ENCODE peak calls at places on chromosomes 13 and 19, in six cellular contexts. R, J, L, O, P and F are unnamed samples.

GRCh38 chr19:5795382-5795919 is 4.5 kb upstream of the DUS3L start:
- DNase-seq in J (no peak), L (no peak), P (no peak), O (no peak), R (no peak), F (no peak)

GRCh38 chr13:33312150-33312908 is 26.8 kb upstream of the STARD13 start:
- DNase-seq in P (no peak), L (no peak), R (no peak), O (no peak), J (no peak), F (no peak)

GRCh38 chr13:47437411-47437810 is 540.6 kb upstream of the HTR2A start:
- DNase-seq in J (no peak), L (no peak), P (no peak), O (no peak), R (no peak), F (no peak)

GRCh38 chr19:17797397-17798201 is 2.7 kb downstream of the B3GNT3 start:
- DNase-seq in P (peak; percentile 92), R (no peak), O (no peak), L (no peak), J (no peak), F (no peak)

GRCh38 chr19:2983351-2984195 is 6.2 kb downstream of the TLE6 start:
- DNase-seq in L (no peak), P (peak; percentile 53), J (peak; percentile 98), O (no peak), R (peak; percentile 92), F (no peak)

GRCh38 chr19:39970674-39971379 is at the start of gene PSMC4:
- DNase-seq in R (peak; percentile 98), P (peak; percentile 99), O (peak; percentile 99), L (peak; percentile 95), J (peak; percentile 100), F (peak; percentile 98)

GRCh38 chr19:30791116-30791515 is 418.9 kb downstream of the ZNF536 start:
- DNase-seq in J (no peak), O (peak; percentile 54), P (no peak), R (no peak), L (no peak), F (no peak)

GRCh38 chr19:8004723-8005513 is 523 bp downstream of the ELAVL1 start:
- DNase-seq in J (no peak), L (no peak), P (no peak), O (no peak), R (no peak), F (no peak)

GRCh38 chr19:17739121-17739875 is 12.0 kb upstream of the FCHO1 start:
- DNase-seq in P (no peak), J (peak; percentile 100), R (no peak), L (no peak), O (no peak), F (no peak)

GRCh38 chr19:18414504-18415176 is 4.6 kb upstream of the SSBP4 start:
- DNase-seq in J (peak; percentile 57), P (no peak), O (no peak), L (no peak), R (peak; percentile 48), F (peak; percentile 58)

GRCh38 chr13:35159041-35159440 is 217.0 kb downstream of the NBEA start:
- DNase-seq in J (no peak), R (no peak), O (no peak), P (no peak), L (no peak), F (no peak)

GRCh38 chr13:26460652-26461051 is 96.8 kb upstream of the WASF3 start:
- DNase-seq in O (no peak), R (no peak), P (no peak), J (no peak), L (no peak), F (no peak)

GRCh38 chr13:86731987-86732386 is 932.8 kb upstream of the SLITRK6 start:
- DNase-seq in L (no peak), O (no peak), P (no peak), J (no peak), R (no peak), F (no peak)

GRCh38 chr19:3047307-3048189 is 14.7 kb downstream of the TLE5 start:
- DNase-seq in P (peak; percentile 37), L (no peak), R (no peak), J (peak; percentile 93), O (no peak), F (peak; percentile 42)

GRCh38 chr19:57515218-57515617 is 11.9 kb upstream of the ZNF549 start:
- DNase-seq in R (no peak), J (no peak), O (peak; percentile 42), L (no peak), P (no peak), F (no peak)

GRCh38 chr19:42532881-42533280 is 4.6 kb upstream of the CEACAM1 start:
- DNase-seq in J (no peak), P (no peak), R (no peak), L (no peak), O (peak; percentile 46), F (no peak)

GRCh38 chr19:4369888-4370260 is 26.5 kb downstream of the MPND start:
- DNase-seq in J (no peak), R (no peak), L (peak; percentile 49), P (peak; percentile 52), O (no peak), F (peak; percentile 65)

GRCh38 chr19:934865-935422 is 9.1 kb downstream of the ARID3A start:
- DNase-seq in P (peak; percentile 66), R (no peak), O (no peak), L (no peak), J (no peak), F (no peak)

GRCh38 chr19:743168-743687 is 7.7 kb upstream of the MISP start:
- DNase-seq in J (no peak), R (peak; percentile 60), O (no peak), L (no peak), P (peak; percentile 22), F (no peak)

GRCh38 chr19:2188708-2189385 is 25.1 kb downstream of the DOT1L start:
- DNase-seq in R (no peak), P (no peak), O (no peak), J (no peak), L (no peak), F (no peak)

GRCh38 chr19:32599736-32600157 is 18.8 kb downstream of the PDCD5 start:
- DNase-seq in J (peak; percentile 81), R (peak; percentile 75), L (no peak), O (peak; percentile 80), P (peak; percentile 60), F (no peak)

GRCh38 chr19:9528757-9529336 is 9.6 kb downstream of the ZNF426 start:
- DNase-seq in J (peak; percentile 0), P (no peak), L (no peak), R (no peak), O (no peak), F (no peak)

GRCh38 chr13:86572115-86572514 is 772.9 kb upstream of the SLITRK6 start:
- DNase-seq in O (no peak), L (no peak), P (peak; percentile 15), R (no peak), J (no peak), F (peak; percentile 14)

GRCh38 chr19:13023666-13024065 is 28.4 kb downstream of the NFIX start:
- DNase-seq in J (no peak), R (peak; percentile 54), L (no peak), P (no peak), O (no peak), F (no peak)

GRCh38 chr13:24216176-24216575 is 55.7 kb downstream of the SPATA13 start:
- DNase-seq in L (no peak), R (no peak), J (no peak), O (no peak), P (no peak), F (no peak)

GRCh38 chr19:17861542-17862402 is 2.1 kb downstream of the RPL18A start:
- DNase-seq in J (peak; percentile 54), O (no peak), R (no peak), P (no peak), L (no peak), F (no peak)

GRCh38 chr19:19338082-19338481 is 17.5 kb downstream of the MAU2 start:
- DNase-seq in P (peak; percentile 7), O (no peak), R (no peak), L (no peak), J (no peak), F (no peak)

GRCh38 chr13:22793598-22794134 is 387.1 kb upstream of the SGCG start:
- DNase-seq in O (no peak), P (peak; percentile 48), R (no peak), L (no peak), J (no peak), F (no peak)

GRCh38 chr19:13978306-13978705 is 26.0 kb downstream of the DCAF15 start:
- DNase-seq in R (peak; percentile 67), J (peak; percentile 71), L (no peak), O (no peak), P (peak; percentile 18), F (peak; percentile 88)

GRCh38 chr13:40152145-40152544 is 496.7 kb downstream of the COG6 start:
- DNase-seq in J (no peak), P (peak; percentile 89), R (no peak), L (no peak), O (no peak), F (no peak)

GRCh38 chr19:16889429-16889882 is 657 bp downstream of the F2RL3 start:
- DNase-seq in L (no peak), R (no peak), P (no peak), O (no peak), J (no peak), F (no peak)

GRCh38 chr13:50587839-50588373 is 255.6 kb downstream of the DLEU7 start:
- DNase-seq in L (no peak), R (no peak), P (no peak), J (no peak), O (no peak), F (no peak)

GRCh38 chr19:6522712-6523111 is 8.1 kb upstream of the TNFSF9 start:
- DNase-seq in J (no peak), P (no peak), R (no peak), O (no peak), L (no peak), F (no peak)

GRCh38 chr13:106041445-106041844 is 494.0 kb downstream of the EFNB2 start:
- DNase-seq in P (no peak), J (no peak), R (no peak), L (no peak), O (no peak), F (no peak)

GRCh38 chr13:20825476-20825875 is 51.7 kb upstream of the EEF1AKMT1 start:
- DNase-seq in J (peak; percentile 53), R (peak; percentile 56), P (peak; percentile 4), L (no peak), O (no peak), F (no peak)